ENCODE peak calls at places on chromosomes 12 and 14, in seven cellular contexts. I is esophagus squamous epithelium, X is right lobe of liver, Z is fibroblast of lung, Y is A549, P is caudate nucleus, J is RWPE1. R is an unnamed sample.

GRCh38 chr14:63730659-63731058 is 2.8 kb upstream of the SGPP1 start:
- DNase-seq in I (no peak), P (no peak), Y (no peak), J (no peak), Z (no peak), X (no peak), R (no peak)

GRCh38 chr12:87967871-87968270 is 61.3 kb downstream of the C12orf50 start:
- DNase-seq in I (no peak), P (no peak), Z (peak), Y (no peak), J (no peak), X (no peak), R (no peak)

GRCh38 chr12:7581609-7582008 is 78.0 kb upstream of the CD163 start:
- DNase-seq in Z (no peak), X (no peak), P (no peak), J (no peak), I (no peak), Y (no peak), R (no peak)

GRCh38 chr14:50792058-50792477 is 38.9 kb downstream of the NIN start:
- DNase-seq in I (no peak), Y (no peak), P (no peak), X (no peak), J (no peak), Z (no peak), R (no peak)

GRCh38 chr12:66409195-66409871 is 107.0 kb downstream of the HELB start:
- DNase-seq in X (no peak), Z (peak), P (no peak), I (no peak), Y (no peak), J (no peak), R (no peak)

GRCh38 chr12:63068857-63069442 is 82.1 kb downstream of the AVPR1A start:
- DNase-seq in X (no peak), J (peak), Z (peak), P (no peak), I (no peak), Y (peak), R (no peak)

GRCh38 chr14:67187826-67188225 is 1.4 kb upstream of the GARIN2 start:
- DNase-seq in Z (peak), P (no peak), J (peak), I (no peak), Y (no peak), X (no peak), R (no peak)

GRCh38 chr14:61621444-61621843 is 73.9 kb upstream of the HIF1A start:
- DNase-seq in Y (no peak), J (no peak), P (no peak), X (no peak), I (no peak), Z (no peak), R (no peak)

GRCh38 chr12:31234053-31234835 is 91.7 kb downstream of the SINHCAF start:
- DNase-seq in I (no peak), J (no peak), P (no peak), Z (no peak), Y (no peak), X (no peak), R (no peak)

GRCh38 chr14:56796259-56796658 is 14.0 kb downstream of the OTX2 start:
- DNase-seq in P (no peak), I (no peak), J (no peak), X (no peak), Z (no peak), Y (no peak), R (no peak)

GRCh38 chr14:99774526-99775307 is 18.5 kb upstream of the EML1 start:
- DNase-seq in Y (no peak), P (peak), X (no peak), I (no peak), Z (no peak), J (no peak), R (no peak)

DNA sequence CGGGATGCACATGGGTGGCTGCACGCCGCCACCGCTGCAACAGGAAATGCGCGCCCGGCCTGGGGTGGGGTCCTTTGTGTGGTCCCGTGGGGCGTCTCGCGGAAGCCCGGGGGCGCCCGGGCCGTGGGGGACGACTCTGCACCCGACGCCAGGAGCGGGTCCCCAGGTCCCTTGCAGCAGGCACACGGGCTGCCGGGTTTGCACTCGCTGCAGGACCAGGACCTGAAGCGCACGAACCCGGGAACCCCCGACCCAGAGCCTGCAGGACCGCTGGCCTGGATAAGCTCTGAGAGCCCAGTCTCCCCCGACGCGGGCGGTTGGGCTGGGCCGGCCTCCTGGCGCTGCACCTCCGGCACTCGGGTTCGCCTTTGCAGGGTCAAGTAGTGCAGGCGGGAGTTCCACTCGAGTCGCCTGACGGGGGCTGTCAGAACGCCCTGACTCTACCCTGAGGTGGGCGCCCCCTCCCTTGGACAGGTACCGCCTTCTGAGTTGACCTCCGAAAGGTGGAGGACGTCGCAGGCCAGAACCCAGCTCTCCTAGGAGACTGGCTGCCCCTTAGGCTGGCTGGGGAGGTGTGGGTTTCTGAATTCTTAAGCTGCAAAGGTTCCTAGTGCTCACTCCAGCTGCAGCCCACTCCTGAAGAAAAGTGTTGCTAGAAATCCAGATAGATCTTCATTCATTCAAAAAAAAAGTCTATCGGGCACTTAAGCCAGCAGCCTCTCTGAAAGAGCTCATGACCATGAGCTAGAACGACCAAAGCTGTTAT is 67.9 kb downstream of the RNF34 start:
- DNase-seq in Y (peak), X (peak), J (no peak), Z (peak), P (peak), I (peak), R (no peak)
- H3K27ac ChIP-seq in Y (peak), X (no peak), J (peak), Z (no peak), P (peak), I (peak), R (peak)

GRCh38 chr14:70822706-70823185 is 13.4 kb upstream of the MAP3K9 start:
- DNase-seq in Z (no peak), X (peak), P (no peak), I (no peak), Y (peak), J (no peak), R (no peak)
- H3K27ac ChIP-seq in Z (no peak), X (no peak), P (no peak), I (no peak), Y (peak), J (peak), R (no peak)

DNA sequence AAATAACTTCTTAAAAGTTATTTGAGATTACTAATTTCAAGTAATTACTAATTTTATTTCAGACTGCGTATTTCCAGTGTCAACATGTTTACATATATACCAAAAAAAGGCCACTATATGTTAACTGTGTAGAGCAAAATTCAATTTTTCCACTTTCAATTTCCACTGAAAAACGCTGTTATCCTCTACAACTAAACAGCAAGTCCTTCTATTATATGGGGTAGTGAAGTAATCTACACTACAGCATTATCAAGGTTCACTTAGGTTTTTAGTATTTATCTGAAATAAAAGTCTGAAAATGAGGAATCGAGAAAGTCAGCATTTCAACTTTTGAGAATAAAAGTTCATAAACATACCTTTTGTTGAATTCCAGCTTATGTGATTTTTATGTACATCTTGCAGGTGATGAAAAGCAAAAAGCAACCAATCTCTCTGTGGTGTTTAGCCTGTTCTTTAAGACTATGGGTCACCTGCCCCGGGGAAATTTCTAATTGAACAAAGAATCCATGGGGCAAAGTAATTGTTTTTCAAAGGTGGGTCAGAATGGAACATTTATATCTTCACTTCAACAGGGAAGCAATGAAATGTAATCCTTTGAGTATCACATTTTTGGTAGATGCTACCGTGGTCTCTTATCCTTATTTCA is 3.3 kb downstream of the BTG1 start:
- DNase-seq in Y (no peak), X (no peak), P (no peak), J (no peak), I (no peak), Z (no peak), R (no peak)
- H3K27ac ChIP-seq in Y (peak), X (peak), P (peak), J (no peak), I (peak), Z (no peak), R (peak)

DNA sequence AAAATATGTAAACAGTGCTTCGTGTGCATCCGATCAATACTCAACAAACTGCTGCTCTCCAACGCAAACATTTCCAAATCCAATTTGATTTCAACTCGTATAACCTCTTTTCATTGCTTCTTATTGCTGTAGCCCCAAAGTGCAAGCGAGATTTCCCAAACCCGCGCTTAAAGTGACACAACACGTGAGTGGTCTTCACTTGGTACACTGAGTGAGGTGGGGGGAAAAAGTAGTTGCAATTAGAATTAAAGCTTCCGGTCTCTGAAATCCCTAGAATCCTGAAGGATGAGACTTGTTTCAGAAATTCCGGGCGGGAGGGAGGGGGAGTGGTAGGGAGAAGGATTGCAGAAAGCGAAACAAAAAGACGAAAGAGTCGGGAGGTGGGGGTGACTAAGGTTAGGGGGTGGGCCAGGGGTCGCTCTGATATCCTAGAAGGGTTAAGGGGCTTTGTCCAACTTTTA is 387.5 kb downstream of the BCAT1 start:
- DNase-seq in P (no peak), Y (peak), I (no peak), J (no peak), Z (peak), X (peak), R (no peak)
- H3K27ac ChIP-seq in P (peak), Y (no peak), I (peak), J (no peak), Z (peak), X (peak), R (peak)

DNA sequence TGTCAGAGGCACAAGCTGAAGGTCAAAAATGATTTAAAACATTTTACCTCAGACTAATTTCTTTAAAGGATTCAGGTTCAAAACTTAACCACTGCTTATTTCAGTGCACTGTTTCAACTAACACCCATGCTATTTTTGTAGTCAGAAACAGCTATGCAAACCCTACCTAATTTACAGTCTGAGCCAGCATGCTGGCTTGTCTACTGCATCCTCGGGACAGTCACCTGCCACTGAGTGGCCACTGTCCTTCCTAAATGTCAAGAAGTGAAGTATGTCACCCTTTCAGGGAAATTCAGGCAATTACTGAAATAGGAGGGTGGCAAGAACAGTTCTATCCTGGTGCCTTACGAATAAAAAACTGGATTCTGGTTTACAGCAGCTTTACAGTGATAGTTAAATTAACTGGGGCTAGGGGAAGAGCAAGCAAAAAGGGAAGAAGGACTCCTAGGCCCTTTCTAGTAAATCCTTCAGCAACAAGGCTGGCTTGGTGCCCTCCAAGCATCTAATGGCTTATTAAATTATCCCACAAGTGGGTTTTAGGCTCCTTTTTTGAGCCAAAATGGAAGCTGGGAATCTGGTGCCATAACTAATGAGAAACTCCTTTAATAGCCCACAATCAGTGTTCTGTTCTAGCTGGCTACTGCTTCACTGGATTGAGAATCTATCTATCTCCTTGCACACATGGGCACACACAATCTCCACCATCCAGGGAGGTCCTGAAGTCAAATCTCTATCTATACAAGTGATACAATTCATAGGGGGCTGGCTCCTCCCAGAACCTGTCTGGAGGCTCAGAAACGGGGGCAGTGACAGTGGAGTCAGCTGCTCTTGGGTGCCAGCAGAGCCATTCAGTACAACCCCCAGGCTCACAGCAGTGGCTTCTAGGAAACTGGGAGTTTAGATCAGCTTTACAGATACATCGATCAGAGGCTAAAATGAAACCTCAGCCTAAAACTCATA is 43.4 kb downstream of the SH2B3 start:
- DNase-seq in X (no peak), I (no peak), Y (no peak), J (no peak), Z (no peak), P (no peak), R (no peak)
- H3K27ac ChIP-seq in X (no peak), I (peak), Y (no peak), J (peak), Z (no peak), P (peak), R (peak)

GRCh38 chr12:89883630-89884364 is 175.2 kb upstream of the ATP2B1 start:
- DNase-seq in Y (no peak), I (no peak), P (no peak), X (no peak), Z (no peak), J (no peak), R (no peak)
- H3K27ac ChIP-seq in Y (no peak), I (no peak), P (no peak), X (no peak), Z (no peak), J (no peak), R (no peak)

GRCh38 chr12:15778126-15778525 is 11.1 kb downstream of the EPS8 start:
- DNase-seq in Z (no peak), Y (no peak), P (no peak), I (no peak), J (no peak), X (no peak), R (no peak)

GRCh38 chr12:15772405-15773018 is 16.7 kb downstream of the EPS8 start:
- DNase-seq in J (no peak), X (no peak), Z (peak), I (no peak), P (no peak), Y (no peak), R (no peak)

GRCh38 chr12:15776532-15776931 is 12.7 kb downstream of the EPS8 start:
- DNase-seq in Z (no peak), Y (no peak), X (no peak), I (no peak), J (no peak), P (no peak), R (no peak)

GRCh38 chr12:15777355-15778012 is 11.7 kb downstream of the EPS8 start:
- DNase-seq in Y (no peak), I (no peak), P (no peak), Z (no peak), X (no peak), J (no peak), R (no peak)

DNA sequence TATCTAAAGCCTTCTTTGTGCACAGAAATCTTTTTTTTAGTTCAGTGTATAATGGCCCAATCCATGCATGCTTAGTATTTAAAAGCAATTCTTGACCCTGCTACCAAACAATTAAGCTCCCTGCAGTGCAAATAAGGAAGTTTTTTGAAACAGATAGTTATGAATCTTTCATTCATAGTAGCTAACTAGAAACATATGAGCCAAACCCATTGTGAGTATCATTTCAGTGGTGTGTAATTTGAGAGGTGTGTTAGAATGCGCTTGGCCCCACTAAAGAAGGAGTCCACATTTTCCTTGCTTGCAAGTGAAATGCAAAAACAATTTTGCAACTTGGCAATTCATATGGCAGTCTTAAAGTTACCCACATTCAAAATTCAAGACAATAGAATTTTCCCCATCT is 14.4 kb downstream of the EPS8 start:
- DNase-seq in P (no peak), X (no peak), Z (peak), Y (no peak), J (no peak), I (no peak), R (no peak)
- H3K27ac ChIP-seq in P (no peak), X (no peak), Z (no peak), Y (no peak), J (no peak), I (no peak), R (no peak)

DNA sequence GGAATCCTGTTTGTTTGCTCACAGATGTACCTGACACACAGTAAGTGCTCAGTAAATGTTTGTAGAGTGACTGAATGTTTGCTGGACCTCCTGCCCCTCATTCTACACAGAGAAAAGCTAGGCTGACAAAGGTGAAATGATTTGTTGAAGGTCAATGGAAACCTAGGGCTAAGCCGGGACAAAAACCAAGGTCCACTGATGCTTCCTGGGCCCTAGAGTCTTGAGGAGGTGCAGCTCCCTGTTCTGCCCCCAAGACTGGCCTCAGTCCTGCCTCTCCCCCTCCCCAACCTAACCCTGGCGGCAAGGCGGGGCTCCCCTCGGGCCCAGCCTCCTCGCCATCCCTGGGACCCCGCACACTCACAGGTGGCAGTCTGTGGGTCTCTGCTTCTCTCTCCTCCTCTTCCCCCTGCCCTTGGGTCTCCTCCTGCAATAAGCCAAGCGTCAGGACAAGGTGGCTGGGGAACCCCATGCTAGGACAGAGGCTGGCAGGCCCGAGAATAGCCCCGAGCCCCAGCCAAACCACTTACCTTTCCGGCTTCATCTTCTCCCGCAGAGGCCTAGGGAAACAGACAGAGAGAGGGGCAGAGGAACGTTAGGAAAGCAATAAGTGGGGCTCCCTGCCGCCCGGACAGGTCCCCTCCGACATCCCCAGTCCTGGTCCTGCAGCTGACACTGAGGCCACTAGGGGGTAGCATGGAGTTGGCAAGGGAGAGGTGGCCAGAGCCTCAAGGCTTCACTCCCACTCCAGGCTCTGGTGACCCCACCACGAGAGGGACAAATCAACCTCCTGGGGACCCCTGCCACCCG is 9.3 kb downstream of the PGF start:
- DNase-seq in P (peak), Z (peak), Y (peak), J (peak), I (no peak), X (peak), R (peak)
- H3K27ac ChIP-seq in P (peak), Z (no peak), Y (peak), J (peak), I (peak), X (no peak), R (no peak)

R was measured in psoas muscle.